ENCODE peak calls at places on chromosomes 11 and 22, in four cellular contexts. F, X, Y and G are unnamed samples. For H3K4me1, the result is how much of the 10 kb centered on the place peaks cover.

GRCh38 chr11:2795491-2795991 is 90.0 kb downstream of the CDKN1C start:
- DNase-seq in F (no peak), X (peak), Y (no peak), G (no peak)

GRCh38 chr11:45267660-45268340 is 18.3 kb downstream of the SYT13 start:
- DNase-seq in F (no peak), X (no peak), Y (no peak), G (no peak)

GRCh38 chr11:2259897-2260451 is 10.4 kb downstream of the ASCL2 start:
- DNase-seq in F (no peak), X (no peak), Y (no peak), G (no peak)

GRCh38 chr11:60769811-60770210 is 13.1 kb downstream of the MS4A15 start:
- DNase-seq in F (no peak), X (peak), Y (no peak), G (no peak)

GRCh38 chr11:60858236-60858635 is 2.5 kb upstream of the PTGDR2 start:
- DNase-seq in F (no peak), X (peak), Y (no peak), G (no peak)

GRCh38 chr22:44116755-44117684 is 63.7 kb upstream of the PARVG start:
- DNase-seq in F (no peak), X (peak), Y (no peak), G (no peak)

GRCh38 chr11:472272-472671 is 22.2 kb downstream of the PTDSS2 start:
- DNase-seq in F (no peak), X (no peak), Y (no peak), G (no peak)

GRCh38 chr11:46352063-46352841 is 5.0 kb downstream of the DGKZ start:
- DNase-seq in F (peak), X (peak), Y (no peak), G (peak)

GRCh38 chr11:70625051-70625450 is 226.7 kb downstream of the CTTN start:
- DNase-seq in F (no peak), X (no peak), Y (no peak), G (no peak)

GRCh38 chr22:39316440-39317083 is 2.9 kb downstream of the RPL3 start:
- DNase-seq in F (peak), X (peak), Y (peak), G (peak)

GRCh38 chr11:94521684-94522083 is 9.4 kb downstream of the C11orf97 start:
- DNase-seq in F (no peak), X (no peak), Y (no peak), G (no peak)

GRCh38 chr11:85118151-85118550 is 509.0 kb downstream of the DLG2 start:
- DNase-seq in F (no peak), X (no peak), Y (peak), G (no peak)

GRCh38 chr22:25728064-25728463 is 13.9 kb upstream of the MYO18B start:
- DNase-seq in F (no peak), X (no peak), Y (no peak), G (no peak)

GRCh38 chr11:2214527-2215229 is 43.1 kb upstream of the TH start:
- DNase-seq in F (no peak), X (peak), Y (no peak), G (no peak)

GRCh38 chr11:35559949-35560348 is 34.5 kb upstream of the PAMR1 start:
- DNase-seq in F (no peak), X (no peak), Y (no peak), G (no peak)

GRCh38 chr11:69265210-69265609 is 28.7 kb upstream of the MYEOV start:
- DNase-seq in F (no peak), X (no peak), Y (no peak), G (no peak)

GRCh38 chr11:16184588-16184987 is 171.8 kb downstream of the SOX6 start:
- DNase-seq in F (no peak), X (no peak), Y (peak), G (no peak)

GRCh38 chr11:63813035-63813562 is at the start of gene SPINDOC:
- DNase-seq in F (peak), X (peak), Y (peak), G (peak)

GRCh38 chr11:8344346-8344745 is 80.7 kb upstream of the LMO1 start:
- DNase-seq in F (no peak), X (no peak), Y (no peak), G (no peak)

GRCh38 chr11:12242071-12242672 is 131.8 kb downstream of the MICAL2 start:
- DNase-seq in F (no peak), X (no peak), Y (no peak), G (no peak)

GRCh38 chr11:22151795-22152194 is 41.1 kb upstream of the ANO5 start:
- DNase-seq in F (no peak), X (no peak), Y (no peak), G (no peak)

GRCh38 chr22:29768052-29768680 is 997 bp downstream of the UQCR10 start:
- DNase-seq in F (no peak), X (no peak), Y (no peak), G (no peak)

GRCh38 chr11:44988981-44989635 is 38.4 kb upstream of the TP53I11 start:
- DNase-seq in F (peak), X (no peak), Y (no peak), G (no peak)

GRCh38 chr11:38005597-38005996 is 1407.6 kb upstream of the RAG2 start:
- DNase-seq in F (no peak), X (no peak), Y (peak), G (no peak)

GRCh38 chr11:13463779-13464290 is 813 bp upstream of the BTBD10 start:
- DNase-seq in F (no peak), X (no peak), Y (no peak), G (no peak)

GRCh38 chr11:69888671-69889076 is 69.5 kb upstream of the FGF3 start:
- DNase-seq in F (peak), X (peak), Y (peak), G (peak)

GRCh38 chr22:35156945-35157344 is 91.0 kb downstream of the ISX start:
- DNase-seq in F (no peak), X (no peak), Y (no peak), G (no peak)

GRCh38 chr11:115194798-115195101 is 309.5 kb downstream of the CADM1 start:
- DNase-seq in F (no peak), X (no peak), Y (peak), G (no peak)

GRCh38 chr22:45240810-45241631 is at the start of gene KIAA0930:
- DNase-seq in F (peak), X (peak), Y (peak), G (peak)

GRCh38 chr11:124760205-124760652 is 1.9 kb downstream of the ESAM start:
- DNase-seq in F (no peak), X (peak), Y (no peak), G (no peak)

GRCh38 chr11:62545437-62546243 is 966 bp downstream of the AHNAK start:
- DNase-seq in F (peak), X (peak), Y (peak), G (no peak)

GRCh38 chr11:96607890-96608558 is 218.2 kb downstream of the JRKL start:
- DNase-seq in F (no peak), X (no peak), Y (no peak), G (no peak)

GRCh38 chr11:47317078-47317828 is 35.2 kb downstream of the MYBPC3 start:
- DNase-seq in F (no peak), X (no peak), Y (no peak), G (no peak)

GRCh38 chr22:36505998-36506635 is 723 bp downstream of the FOXRED2 start:
- DNase-seq in F (no peak), X (peak), Y (no peak), G (no peak)

GRCh38 chr11:72395993-72396392 is 38.3 kb downstream of the CLPB start:
- DNase-seq in F (no peak), X (no peak), Y (no peak), G (no peak)

GRCh38 chr11:72441647-72442267 is 7.4 kb upstream of the CLPB start:
- DNase-seq in F (no peak), X (no peak), Y (peak), G (no peak)

GRCh38 chr11:116876656-116877055 is 39.2 kb upstream of the APOA1 start:
- DNase-seq in F (no peak), X (no peak), Y (no peak), G (no peak)

GRCh38 chr11:27679136-27680015 is 20.9 kb downstream of the BDNF start:
- DNase-seq in F (no peak), X (no peak), Y (no peak), G (no peak)

GRCh38 chr11:292211-293121 is 3.5 kb downstream of the PGGHG start:
- DNase-seq in F (no peak), X (peak), Y (no peak), G (no peak)

GRCh38 chr11:10443152-10443551 is 11.9 kb upstream of the AMPD3 start:
- DNase-seq in F (no peak), X (no peak), Y (peak), G (no peak)
- H3K4me1 ChIP-seq in F (under half), X (under half), Y (under half), G (under half)

GRCh38 chr11:118911880-118912741 is 13.6 kb downstream of the BCL9L start:
- DNase-seq in F (no peak), X (peak), Y (peak), G (no peak)
- H3K4me3 ChIP-seq in F (no peak), X (no peak), Y (peak), G (peak)

GRCh38 chr11:77448269-77448668 is 25.6 kb downstream of the PAK1 start:
- DNase-seq in F (no peak), X (no peak), Y (no peak), G (no peak)
- H3K27ac ChIP-seq in F (no peak), X (peak), Y (no peak), G (no peak)

GRCh38 chr22:17782621-17783020 is 8.4 kb upstream of the BID start:
- DNase-seq in F (no peak), X (no peak), Y (no peak), G (no peak)
- H3K4me1 ChIP-seq in F (under half), X (half or more), Y (under half), G (under half)